ENCODE peak calls at places on chromosomes 6 and 20, in seven cellular contexts. P is chondrocyte, W is endothelial cell, E is posterior cingulate gyrus, B is LHCN-M2, N is iPS-NIHi11, G is A549. L is an unnamed sample.

GRCh38 chr20:44067650-44068081 is 119.3 kb downstream of the JPH2 start:
- DNase-seq in P (no peak), N (no peak), E (no peak), B (no peak), W (no peak), G (no peak), L (no peak)

GRCh38 chr6:42197574-42198362 is 3.0 kb upstream of the GUCA1B start:
- DNase-seq in B (peak), E (no peak), P (no peak), N (no peak), G (peak), W (no peak), L (no peak)

GRCh38 chr6:89999154-89999553 is 104.9 kb downstream of the GJA10 start:
- DNase-seq in E (no peak), P (no peak), W (no peak), G (no peak), N (peak), B (peak), L (no peak)

GRCh38 chr6:131733376-131734016 is 22.7 kb upstream of the CTAGE9 start:
- DNase-seq in N (no peak), P (no peak), B (peak), W (no peak), E (no peak), G (no peak), L (no peak)

GRCh38 chr6:1612386-1612893 is 2.7 kb downstream of the FOXC1 start:
- DNase-seq in E (no peak), N (no peak), B (no peak), W (no peak), P (no peak), G (no peak), L (no peak)

GRCh38 chr6:21780601-21781000 is 187.1 kb downstream of the SOX4 start:
- DNase-seq in B (no peak), W (no peak), P (no peak), N (no peak), E (no peak), G (no peak), L (no peak)

GRCh38 chr6:80733645-80734044 is 627.2 kb downstream of the BCKDHB start:
- DNase-seq in E (no peak), P (no peak), W (no peak), G (no peak), B (no peak), N (no peak), L (no peak)

GRCh38 chr6:13355969-13356368 is 27.6 kb upstream of the TBC1D7 start:
- DNase-seq in B (peak), P (no peak), N (no peak), W (no peak), E (no peak), G (no peak), L (no peak)

GRCh38 chr6:18391018-18391417 is 3.9 kb downstream of the RNF144B start:
- DNase-seq in B (no peak), W (no peak), E (no peak), N (no peak), P (no peak), G (no peak), L (no peak)

GRCh38 chr20:33733654-33734576 is 2.1 kb downstream of the ZNF341 start:
- DNase-seq in G (peak), E (no peak), W (no peak), B (peak), N (no peak), P (no peak), L (no peak)

GRCh38 chr6:53524455-53524815 is 20.5 kb downstream of the GCLC start:
- DNase-seq in P (no peak), G (no peak), E (no peak), W (no peak), N (no peak), B (peak), L (no peak)

L was measured in ascending aorta.